ENCODE peak calls at places on chromosomes 3 and 15, in four cellular contexts. M, A, W and T are unnamed samples.

GRCh38 chr15:60315878-60316277 is 81.9 kb downstream of the ANXA2 start:
- DNase-seq in W (no peak), A (no peak), M (no peak), T (no peak)

GRCh38 chr15:89591834-89592233 is 16.6 kb downstream of the TICRR start:
- DNase-seq in W (no peak), A (no peak), M (no peak), T (no peak)

GRCh38 chr3:52429779-52430415 is 15.0 kb downstream of the SEMA3G start:
- DNase-seq in M (no peak), A (peak; percentile 14), W (no peak), T (peak; percentile 65)

GRCh38 chr3:160695906-160696305 is 18.9 kb downstream of the ARL14 start:
- DNase-seq in A (no peak), W (no peak), M (no peak), T (no peak)

GRCh38 chr15:40091861-40092415 is 16.7 kb downstream of the BMF start:
- DNase-seq in W (no peak), A (peak; percentile 43), M (no peak), T (no peak)

GRCh38 chr3:147157629-147158028 is 248.7 kb downstream of the ZIC4 start:
- DNase-seq in A (no peak), M (no peak), W (no peak), T (no peak)

GRCh38 chr15:94327356-94327936 is 96.1 kb downstream of the MCTP2 start:
- DNase-seq in M (no peak), W (no peak), A (no peak), T (no peak)

GRCh38 chr3:25448750-25449684 is 21.0 kb downstream of the RARB start:
- DNase-seq in W (no peak), M (no peak), A (peak; percentile 80), T (peak; percentile 87)

GRCh38 chr3:112767177-112767576 is 79.5 kb downstream of the CD200R1L start:
- DNase-seq in A (no peak), M (peak; percentile 89), W (peak; percentile 24), T (no peak)

GRCh38 chr3:32110233-32110760 is 3.9 kb downstream of the GPD1L start:
- DNase-seq in A (no peak), M (no peak), W (no peak), T (no peak)

GRCh38 chr3:45210308-45211038 is 15.6 kb downstream of the TMEM158 start:
- DNase-seq in A (peak; percentile 80), W (no peak), M (peak; percentile 62), T (no peak)

GRCh38 chr3:126557761-126558160 is 971 bp downstream of the C3orf22 start:
- DNase-seq in W (no peak), M (no peak), A (no peak), T (no peak)

GRCh38 chr3:4493931-4494806 is 1.0 kb downstream of the ITPR1 start:
- DNase-seq in M (no peak), W (no peak), A (peak; percentile 34), T (no peak)

GRCh38 chr15:63487076-63487757 is 17.2 kb upstream of the USP3 start:
- DNase-seq in A (peak; percentile 88), M (peak; percentile 74), W (no peak), T (peak; percentile 90)

GRCh38 chr3:119019767-119020518 is 14.7 kb downstream of the IGSF11 start:
- DNase-seq in W (no peak), A (no peak), M (no peak), T (no peak)

GRCh38 chr3:23945903-23946751 is 1.0 kb downstream of the NR1D2 start:
- DNase-seq in A (peak; percentile 99), W (peak; percentile 66), M (peak; percentile 82), T (peak; percentile 97)

GRCh38 chr3:16697437-16698258 is 92.4 kb upstream of the DAZL start:
- DNase-seq in M (no peak), A (no peak), W (no peak), T (no peak)

GRCh38 chr15:78204351-78205309 is 29.7 kb downstream of the ACSBG1 start:
- DNase-seq in M (no peak), W (no peak), A (peak; percentile 27), T (no peak)

GRCh38 chr15:85276921-85277320 is 103.5 kb upstream of the AKAP13 start:
- DNase-seq in M (no peak), W (no peak), A (no peak), T (no peak)

GRCh38 chr3:78571486-78571885 is 1196.3 kb downstream of the ROBO1 start:
- DNase-seq in M (no peak), W (no peak), A (no peak), T (no peak)

GRCh38 chr3:58000713-58001467 is 7.3 kb upstream of the FLNB start:
- DNase-seq in M (no peak), A (no peak), W (no peak), T (no peak)
- H3K27ac ChIP-seq in M (no peak overlapping the region), A (no peak overlapping the region), W (no peak overlapping the region), T (no peak overlapping the region)

GRCh38 chr15:65761210-65761926 is 30.7 kb downstream of the DENND4A start:
- DNase-seq in A (no peak), W (no peak), M (no peak), T (no peak)
- H3K4me3 ChIP-seq in A (no peak overlapping the region), W (peak overlapping the region; percentile 37), M (no peak overlapping the region), T (no peak overlapping the region)

GRCh38 chr15:91099616-91100560 is at the start of gene SV2B:
- DNase-seq in M (no peak), A (no peak), W (no peak), T (no peak)
- TF ChIP-seq CTCF in M (no peak), A (no peak), W (peak; percentile 1), T (no peak)

DNA sequence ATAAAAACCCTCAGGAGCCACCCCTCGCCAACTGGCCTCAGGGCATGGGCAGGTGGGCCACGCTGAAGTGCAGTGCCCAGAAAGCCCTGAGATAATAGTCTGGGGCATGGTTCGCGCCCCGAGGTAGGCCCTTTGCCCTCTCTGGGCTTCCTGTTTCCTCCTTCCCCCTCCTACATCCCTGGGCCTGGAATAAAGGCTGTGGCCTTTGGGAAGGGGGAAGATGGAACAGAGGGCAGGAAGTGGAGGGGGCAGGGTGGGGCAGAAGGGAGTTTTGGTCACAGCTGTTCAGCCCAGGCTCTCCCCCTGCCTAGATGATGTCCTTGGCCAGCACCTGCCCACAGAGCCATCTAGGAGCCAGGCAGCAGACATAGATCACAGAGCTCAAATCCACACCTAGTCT is 11.3 kb downstream of the CSRNP1 start:
- DNase-seq in M (no peak), A (no peak), W (no peak), T (peak; percentile 61)
- H3K27ac ChIP-seq in M (no peak overlapping the region), A (peak overlapping the region; percentile 47), W (no peak overlapping the region), T (peak overlapping the region; percentile 7)

DNA sequence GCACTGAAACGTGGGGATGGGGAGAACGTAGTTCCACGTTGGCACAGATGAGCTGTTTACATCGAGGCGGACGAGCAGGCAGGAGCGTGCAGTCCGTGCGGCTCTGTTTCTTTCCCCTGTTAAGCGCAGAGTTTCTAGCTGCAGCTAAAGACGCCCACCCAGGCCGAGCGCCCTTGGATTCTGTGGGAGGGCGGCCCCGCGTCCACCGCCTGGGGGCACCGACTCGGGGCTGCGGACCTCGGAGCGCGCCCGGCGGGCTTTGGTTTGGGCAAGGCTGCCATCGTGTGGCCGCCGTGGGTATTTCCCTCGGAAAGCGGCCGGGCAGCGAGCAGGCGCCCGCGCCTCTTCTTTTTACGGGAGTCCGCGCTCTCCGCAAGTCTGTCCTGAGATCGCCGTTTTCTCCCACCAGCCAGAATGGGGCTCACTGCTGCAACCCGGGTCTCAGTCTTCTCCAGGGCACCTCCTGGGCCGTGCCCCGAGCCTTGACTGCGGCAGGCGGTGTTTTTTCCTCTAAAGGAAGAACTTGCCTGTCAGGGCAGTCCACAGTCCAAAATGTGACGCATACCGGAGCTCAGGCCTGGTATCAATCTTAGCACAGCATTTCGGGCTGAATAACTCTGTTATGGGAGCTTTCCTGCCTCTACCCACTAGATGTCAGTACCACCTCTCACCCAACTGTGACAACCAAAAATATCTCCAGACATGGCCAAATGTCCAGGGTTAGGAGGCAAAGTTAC is 219.9 kb upstream of the IGF1R start:
- DNase-seq in W (no peak), M (no peak), A (peak; percentile 76), T (peak; percentile 82)
- H3K4me3 ChIP-seq in W (no peak overlapping the region), M (no peak overlapping the region), A (peak overlapping the region; percentile 19), T (peak overlapping the region; percentile 62)

GRCh38 chr3:137121704-137122314 is 164.0 kb downstream of the IL20RB start:
- DNase-seq in A (no peak), M (no peak), W (peak; percentile 8), T (no peak)
- TF ChIP-seq CTCF in A (peak; percentile 32), M (peak; percentile 56), W (peak; percentile 81), T (no peak)

GRCh38 chr3:152190636-152191183 is 78.0 kb upstream of the MBNL1 start:
- DNase-seq in M (no peak), W (no peak), A (no peak), T (no peak)
- H3K27ac ChIP-seq in M (no peak overlapping the region), W (no peak overlapping the region), A (no peak overlapping the region), T (no peak overlapping the region)

DNA sequence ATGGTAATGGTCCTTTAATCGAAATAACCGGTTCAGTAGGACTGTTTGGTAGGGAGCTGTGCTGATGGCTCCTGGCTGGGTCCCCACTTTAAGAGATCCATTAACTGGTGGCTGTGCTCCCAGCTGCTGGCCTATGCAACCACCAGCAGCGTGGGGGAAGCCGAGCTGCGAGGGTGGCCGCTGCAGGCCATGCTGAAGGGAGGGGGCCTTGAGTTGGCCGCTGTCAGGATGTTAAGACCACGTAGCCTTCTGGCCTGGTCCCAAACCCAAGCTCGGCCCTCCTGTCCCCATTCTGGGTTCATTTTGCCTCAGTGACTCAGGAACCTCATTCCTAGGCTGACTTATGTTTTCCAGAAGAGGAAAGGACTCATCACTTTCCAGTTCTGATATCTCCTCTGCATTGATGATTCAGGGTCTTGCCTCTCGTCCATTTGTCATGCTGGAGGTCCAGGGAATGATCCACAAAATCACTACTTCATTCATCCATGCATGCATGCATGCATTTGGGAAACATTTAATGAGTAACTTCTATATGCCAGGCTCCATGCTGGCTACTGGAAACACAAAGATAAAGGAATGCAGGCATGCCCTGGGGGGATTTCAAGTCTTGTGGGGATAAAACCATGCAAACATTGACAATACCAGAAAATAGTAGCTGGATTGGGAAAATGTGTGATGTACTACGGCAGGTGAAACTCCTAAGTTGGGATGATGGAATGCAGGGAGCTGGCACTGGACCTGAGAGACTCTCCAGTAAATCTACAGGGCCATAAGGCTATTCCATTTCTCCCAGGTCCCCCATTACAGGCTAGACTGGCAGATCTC is 67.9 kb upstream of the NTRK3 start:
- DNase-seq in A (no peak), W (no peak), M (no peak), T (no peak)
- H3K4me3 ChIP-seq in A (no peak overlapping the region), W (no peak overlapping the region), M (no peak overlapping the region), T (no peak overlapping the region)

GRCh38 chr3:141051641-141052569 is 758 bp downstream of the SPSB4 start:
- DNase-seq in A (no peak), W (no peak), M (no peak), T (peak; percentile 55)

GRCh38 chr3:141050913-141051632 is at the start of gene SPSB4:
- DNase-seq in W (no peak), M (peak; percentile 21), A (peak; percentile 27), T (no peak)

GRCh38 chr3:141050576-141050912 is 603 bp upstream of the SPSB4 start:
- DNase-seq in A (no peak), W (no peak), M (no peak), T (no peak)

GRCh38 chr3:141047168-141047567 is 4.0 kb upstream of the SPSB4 start:
- DNase-seq in W (no peak), A (no peak), M (no peak), T (no peak)

DNA sequence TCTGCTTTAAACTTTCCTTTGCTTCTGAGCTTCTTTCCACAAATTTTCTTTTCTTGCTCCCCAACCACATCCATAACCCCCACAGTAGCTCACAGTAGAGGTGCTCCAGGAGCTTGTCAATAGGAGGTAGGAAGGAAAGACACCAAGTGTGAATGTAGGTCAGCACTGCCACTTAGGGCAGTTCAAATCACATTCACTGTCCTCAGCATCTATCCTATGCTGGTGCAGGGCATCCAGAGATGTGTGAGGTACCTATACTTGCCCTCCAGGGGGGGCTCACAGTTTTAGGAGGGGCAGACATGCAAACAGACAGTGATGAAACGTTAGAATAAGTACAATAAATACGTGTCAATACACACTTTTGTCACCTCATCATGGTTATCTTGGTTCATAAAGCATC is 1.5 kb upstream of the SPSB4 start:
- DNase-seq in W (no peak), A (no peak), M (no peak), T (no peak)
- TF ChIP-seq CTCF in W (no peak), A (no peak), M (no peak), T (no peak)